ENCODE peak calls at places on chromosomes 6 and 20, in six cellular contexts. T is dorsolateral prefrontal cortex; Y is CD4-positive, alpha-beta memory T cell; D is natural killer cell; Q is AG04449; P is activated naive CD8-positive, alpha-beta T cell treated with anti-CD3 and anti-CD28 coated beads for 36 hours. A is an unnamed sample.
A peak's percentile ranks its signal among the peaks of the same experiment; 100 is the strongest.

GRCh38 chr20:9028419-9028818 is 40.5 kb upstream of the PLCB4 start:
- DNase-seq in D (no peak), T (no peak), Q (no peak), Y (no peak), P (no peak), A (no peak)

GRCh38 chr6:149032599-149033405 is 284.7 kb upstream of the TAB2 start:
- DNase-seq in D (no peak), Q (peak; percentile 69), P (peak; percentile 67), T (no peak), Y (no peak), A (no peak)

GRCh38 chr6:18654821-18655220 is 267.7 kb downstream of the RNF144B start:
- DNase-seq in D (no peak), Q (no peak), P (no peak), T (no peak), Y (no peak), A (no peak)

GRCh38 chr6:5866547-5867051 is 140.1 kb downstream of the NRN1 start:
- DNase-seq in T (no peak), P (no peak), Y (peak; percentile 38), Q (peak; percentile 40), D (no peak), A (no peak)

GRCh38 chr6:142613981-142614380 is 312.2 kb downstream of the ADGRG6 start:
- DNase-seq in P (no peak), Q (no peak), Y (no peak), D (no peak), T (no peak), A (no peak)

GRCh38 chr6:160500639-160501038 is 152.5 kb downstream of the SLC22A3 start:
- DNase-seq in T (no peak), P (no peak), Q (no peak), Y (no peak), D (no peak), A (no peak)

GRCh38 chr20:43473058-43473704 is 15.5 kb downstream of the SRSF6 start:
- DNase-seq in Y (no peak), Q (no peak), P (no peak), D (no peak), T (no peak), A (no peak)

GRCh38 chr6:114403858-114404257 is 61.0 kb upstream of the HS3ST5 start:
- DNase-seq in P (no peak), D (no peak), Q (no peak), Y (no peak), T (no peak), A (no peak)

GRCh38 chr6:56637640-56638039 is 5.0 kb downstream of the DST start:
- DNase-seq in D (no peak), Y (no peak), T (no peak), P (no peak), Q (peak; percentile 37), A (no peak)

GRCh38 chr6:18423426-18423825 is 36.3 kb downstream of the RNF144B start:
- DNase-seq in P (no peak), D (no peak), Q (no peak), T (no peak), Y (no peak), A (no peak)

GRCh38 chr6:32188381-32189081 is 1.5 kb downstream of the PBX2 start:
- DNase-seq in T (no peak), P (no peak), Y (no peak), D (no peak), Q (no peak), A (no peak)

GRCh38 chr20:40232288-40232687 is 456.7 kb downstream of the MAFB start:
- DNase-seq in Q (no peak), P (no peak), Y (no peak), T (no peak), D (no peak), A (no peak)